ENCODE peak calls at places on chromosome 5, in five cellular contexts. H, Y, L, E and Q are unnamed samples.

GRCh38 chr5:64347308-64347707 is 158.5 kb upstream of the RGS7BP start:
- DNase-seq in H (no peak), Y (no peak), L (no peak), E (no peak), Q (no peak)

GRCh38 chr5:73674669-73675004 is 48.6 kb downstream of the ARHGEF28 start:
- DNase-seq in H (no peak), Y (no peak), L (no peak), E (no peak), Q (no peak)

GRCh38 chr5:76608833-76609232 is 14.4 kb downstream of the F2RL2 start:
- DNase-seq in H (no peak), Y (no peak), L (no peak), E (no peak), Q (peak)

GRCh38 chr5:68548959-68549676 is 333.6 kb downstream of the PIK3R1 start:
- DNase-seq in H (no peak), Y (no peak), L (peak), E (no peak), Q (peak)

GRCh38 chr5:2685651-2686050 is 65.8 kb downstream of the IRX2 start:
- DNase-seq in H (no peak), Y (no peak), L (no peak), E (peak), Q (peak)

GRCh38 chr5:9173281-9174048 is 372.4 kb downstream of the SEMA5A start:
- DNase-seq in H (no peak), Y (no peak), L (no peak), E (no peak), Q (peak)

GRCh38 chr5:79172269-79172668 is 60.7 kb downstream of the BHMT start:
- DNase-seq in H (no peak), Y (no peak), L (no peak), E (no peak), Q (no peak)

GRCh38 chr5:26940981-26941380 is 97.4 kb downstream of the CDH9 start:
- DNase-seq in H (no peak), Y (no peak), L (no peak), E (no peak), Q (peak)

GRCh38 chr5:149135536-149136201 is 5.6 kb upstream of the ABLIM3 start:
- DNase-seq in H (no peak), Y (no peak), L (no peak), E (no peak), Q (peak)

GRCh38 chr5:30765227-30765626 is 428.3 kb upstream of the CDH6 start:
- DNase-seq in H (no peak), Y (no peak), L (no peak), E (no peak), Q (peak)

GRCh38 chr5:110544603-110545002 is 181.9 kb downstream of the TMEM232 start:
- DNase-seq in H (no peak), Y (no peak), L (no peak), E (no peak), Q (no peak)

GRCh38 chr5:7074176-7074575 is 321.8 kb upstream of the ADCY2 start:
- DNase-seq in H (no peak), Y (no peak), L (no peak), E (no peak), Q (no peak)

DNA sequence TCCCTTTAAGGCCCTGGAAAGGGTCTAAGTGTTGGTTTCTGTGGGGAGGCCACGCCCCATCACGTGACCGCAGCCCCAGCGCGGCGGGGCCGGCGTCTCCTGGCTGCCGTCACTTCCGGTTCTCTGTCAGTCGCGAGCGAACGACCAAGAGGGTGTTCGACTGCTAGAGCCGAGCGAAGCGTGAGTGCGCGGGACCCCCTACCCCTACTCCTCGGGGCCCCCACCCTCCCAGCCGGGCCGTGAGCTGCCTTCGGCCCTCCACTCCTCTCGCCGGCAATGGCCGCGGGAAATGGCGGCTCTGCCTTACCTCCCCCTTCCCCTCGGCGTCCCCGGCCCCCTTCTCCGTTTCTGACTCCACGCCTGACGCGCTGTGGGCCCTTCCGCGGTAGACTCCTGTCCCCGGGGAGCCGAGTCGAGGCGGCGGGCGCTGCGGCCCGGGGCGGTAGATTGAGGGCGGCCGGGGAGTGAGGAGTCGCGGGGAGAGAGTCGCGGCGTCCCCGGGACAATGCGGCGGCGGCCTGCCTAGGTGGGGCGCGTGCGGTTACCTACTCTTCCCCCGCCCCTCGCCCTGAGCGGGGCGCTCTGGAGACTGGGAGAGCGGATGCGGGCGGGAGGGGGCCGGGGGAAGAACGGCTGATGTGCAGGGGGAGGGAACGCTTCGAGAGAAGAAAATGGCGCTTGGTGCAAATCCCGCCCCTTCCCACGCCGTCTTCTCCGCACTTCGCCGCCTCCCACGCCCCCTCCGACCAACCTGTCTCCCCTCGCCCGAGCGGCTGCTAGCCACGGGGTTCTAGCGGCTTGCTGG is at the start of gene SUB1:
- DNase-seq in H (peak), Y (peak), L (peak), E (peak), Q (peak)
- TF ChIP-seq POLR2A in H (peak), Y (peak), L (peak), E (peak), Q (peak)

GRCh38 chr5:40683351-40683750 is 3.6 kb downstream of the PTGER4 start:
- DNase-seq in H (no peak), Y (no peak), L (no peak), E (no peak), Q (no peak)
- TF ChIP-seq POLR2A in H (no peak), Y (no peak), L (no peak), E (no peak), Q (no peak)

GRCh38 chr5:97183100-97183929 is at the start of gene RIOK2:
- DNase-seq in H (peak), Y (peak), L (peak), E (peak), Q (peak)
- TF ChIP-seq POLR2A in H (no peak), Y (peak), L (no peak), E (no peak), Q (peak)

DNA sequence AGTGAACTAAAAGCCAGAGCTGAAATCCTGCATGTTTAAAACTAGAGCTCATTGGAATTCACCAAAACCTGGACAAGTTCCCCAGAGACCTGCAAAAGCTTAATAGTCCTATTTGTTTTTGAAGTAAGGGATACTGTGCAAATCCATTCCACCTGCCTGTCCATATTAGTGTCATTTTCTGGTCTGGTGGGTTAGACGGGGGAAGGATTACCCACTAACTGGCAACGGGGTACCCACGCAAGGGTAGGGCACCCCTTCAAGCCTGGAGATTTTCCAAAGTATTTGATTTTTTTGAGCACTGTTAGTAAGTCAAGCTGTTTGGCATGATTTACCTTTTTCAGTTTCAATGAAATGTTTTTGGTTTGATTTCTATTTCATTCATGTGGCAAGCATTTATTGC is 179.2 kb downstream of the FSTL4 start:
- DNase-seq in H (no peak), Y (no peak), L (no peak), E (no peak), Q (no peak)
- TF ChIP-seq POLR2A in H (no peak), Y (no peak), L (no peak), E (no peak), Q (no peak)

DNA sequence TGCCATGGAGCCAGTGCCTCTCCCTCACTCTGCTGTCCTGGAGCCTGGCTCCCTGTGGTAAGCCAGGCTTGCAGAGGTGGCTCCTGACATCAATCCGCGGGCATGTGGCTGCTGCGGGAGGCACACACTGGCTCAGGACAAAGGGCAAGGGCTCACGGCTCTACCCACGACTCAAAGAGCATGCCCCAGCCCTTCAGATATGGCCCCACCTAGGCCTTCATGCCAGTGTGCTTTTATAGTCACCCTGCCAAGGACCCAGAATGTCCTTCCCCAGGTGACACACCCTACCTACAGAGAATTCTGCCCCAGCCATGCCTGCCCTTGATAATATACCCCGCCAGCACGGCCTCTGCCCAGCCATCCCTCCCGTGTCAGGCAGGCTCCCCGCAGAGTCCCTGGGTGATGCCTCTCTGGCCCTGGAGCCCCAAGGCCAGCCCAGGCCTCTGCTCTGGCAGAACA is 1.6 kb downstream of the MGAT4B start:
- DNase-seq in H (peak), Y (no peak), L (no peak), E (peak), Q (no peak)
- TF ChIP-seq POLR2A in H (peak), Y (no peak), L (no peak), E (no peak), Q (no peak)

GRCh38 chr5:151238303-151238741 is 14.4 kb upstream of the CCDC69 start:
- DNase-seq in H (no peak), Y (no peak), L (peak), E (no peak), Q (no peak)
- TF ChIP-seq POLR2A in H (no peak), Y (no peak), L (no peak), E (no peak), Q (no peak)

GRCh38 chr5:140336388-140336787 is 10.0 kb downstream of the HBEGF start:
- DNase-seq in H (no peak), Y (no peak), L (peak), E (no peak), Q (no peak)
- TF ChIP-seq POLR2A in H (no peak), Y (no peak), L (no peak), E (no peak), Q (no peak)

GRCh38 chr5:158434749-158435148 is 575.8 kb upstream of the CLINT1 start:
- DNase-seq in H (no peak), Y (no peak), L (no peak), E (no peak), Q (no peak)
- TF ChIP-seq POLR2A in H (no peak), Y (no peak), L (no peak), E (no peak), Q (no peak)

DNA sequence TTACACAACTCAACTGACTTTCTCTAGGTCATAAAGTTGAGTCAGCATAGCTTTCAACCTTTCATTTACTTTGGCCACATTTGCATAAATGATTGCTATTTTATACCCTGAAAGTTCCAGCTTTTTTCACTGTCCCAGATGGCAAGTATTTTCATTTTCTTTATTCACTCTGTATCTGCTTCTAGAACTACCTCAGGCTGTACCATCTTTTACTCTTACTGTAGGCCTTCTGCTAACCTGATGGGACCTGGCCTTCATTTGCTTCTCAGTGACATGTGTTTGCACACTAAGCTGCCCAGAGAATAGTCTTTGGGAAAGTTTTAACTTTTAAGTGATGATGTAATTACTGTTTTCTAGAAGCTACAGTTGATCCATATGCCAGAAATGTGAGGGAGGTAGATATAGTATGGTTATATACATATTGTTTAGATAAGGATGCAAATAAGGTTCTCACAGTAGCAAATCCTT is 115.3 kb downstream of the CDC42SE2 start:
- DNase-seq in H (no peak), Y (no peak), L (no peak), E (no peak), Q (peak)
- TF ChIP-seq POLR2A in H (no peak), Y (no peak), L (no peak), E (no peak), Q (no peak)